ENCODE peak calls at places on chromosomes 1 and 21, in six cellular contexts. J is IMR-90, H is mesenchymal stem cell, P is neuronal stem cell, L is H9, X is H1. Q is an unnamed sample.

GRCh38 chr1:246301553-246302250 is 205.4 kb downstream of the SMYD3 start:
- DNase-seq in J (no peak), H (no peak), P (no peak), L (no peak), X (no peak), Q (no peak)

GRCh38 chr1:65949230-65949626 is 156.5 kb downstream of the PDE4B start:
- DNase-seq in J (no peak), H (peak), P (no peak), L (no peak), X (no peak), Q (no peak)

GRCh38 chr1:42950146-42950480 is 8.6 kb downstream of the SLC2A1 start:
- DNase-seq in J (peak), H (no peak), P (no peak), L (no peak), X (no peak), Q (no peak)

GRCh38 chr1:47767741-47768100 is 229.5 kb downstream of the TRABD2B start:
- DNase-seq in J (no peak), H (no peak), P (no peak), L (no peak), X (no peak), Q (no peak)

GRCh38 chr1:21262282-21263051 is 27.8 kb downstream of the ECE1 start:
- DNase-seq in J (peak), H (peak), P (no peak), L (peak), X (no peak), Q (peak)

GRCh38 chr1:53398091-53398490 is 61.1 kb upstream of the DMRTB1 start:
- DNase-seq in J (peak), H (peak), P (no peak), L (peak), X (no peak), Q (no peak)

GRCh38 chr1:118987431-118988185 is 535 bp downstream of the TBX15 start:
- DNase-seq in J (no peak), H (peak), P (no peak), L (peak), X (peak), Q (no peak)

GRCh38 chr1:205580140-205580922 is 51.5 kb downstream of the ELK4 start:
- DNase-seq in J (no peak), H (no peak), P (no peak), L (peak), X (no peak), Q (no peak)

GRCh38 chr1:204791453-204792366 is 79.0 kb upstream of the NFASC start:
- DNase-seq in J (peak), H (peak), P (peak), L (peak), X (peak), Q (peak)

GRCh38 chr1:29478879-29479278 is 242.6 kb downstream of the PTPRU start:
- DNase-seq in J (no peak), H (no peak), P (peak), L (no peak), X (no peak), Q (no peak)

GRCh38 chr1:27489973-27490741 is at the start of gene WASF2:
- DNase-seq in J (peak), H (peak), P (peak), L (peak), X (peak), Q (peak)
- H4K8ac ChIP-seq in J (peak), H (peak), P (no peak), L (no peak), X (peak), Q (peak)

DNA sequence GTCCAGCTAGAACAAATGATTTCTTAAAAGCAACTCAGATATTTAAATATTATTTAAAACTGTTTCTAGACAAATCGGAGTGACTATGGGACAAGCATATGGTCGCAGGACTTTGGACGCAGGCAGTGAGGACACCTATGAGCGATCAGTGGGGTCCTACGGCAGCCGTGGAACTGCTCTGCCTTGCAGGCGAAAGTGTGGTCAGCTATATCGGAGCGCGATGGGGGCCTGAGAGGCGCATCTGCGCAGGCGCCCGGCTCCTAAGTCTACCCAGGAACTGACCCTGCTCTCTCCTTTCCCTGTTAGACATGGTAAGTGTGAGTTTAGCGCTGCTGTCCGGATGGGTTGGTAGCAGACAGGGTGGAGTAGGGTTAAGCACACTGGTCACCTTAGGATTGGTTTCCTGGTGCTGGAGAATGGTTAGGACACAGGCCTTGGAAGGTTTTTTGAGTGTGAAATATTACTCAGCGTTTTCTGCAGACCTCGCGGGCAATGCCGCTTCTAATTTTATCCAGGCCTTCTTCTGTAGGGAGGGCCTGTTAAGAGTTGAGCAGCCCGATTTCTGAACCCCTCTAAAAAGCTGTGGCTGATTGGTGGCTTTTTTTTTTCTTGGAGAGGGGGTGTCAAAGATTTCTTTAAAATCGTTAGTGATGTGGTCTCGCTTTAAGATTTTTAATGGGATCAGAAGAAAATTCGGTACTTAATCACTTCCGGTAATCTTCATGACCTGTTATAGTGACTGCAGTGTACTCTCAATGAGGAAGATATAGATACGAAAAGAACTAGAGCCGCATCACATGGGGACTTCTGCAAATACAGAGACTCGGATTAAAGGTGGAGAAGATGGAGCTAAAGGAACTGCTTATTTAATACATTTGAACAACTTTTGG is at the start of gene RABGGTB:
- DNase-seq in J (peak), H (peak), P (peak), L (peak), X (peak), Q (peak)
- H4K8ac ChIP-seq in J (peak), H (peak), P (no peak), L (no peak), X (no peak), Q (peak)

GRCh38 chr1:35073265-35073811 is 5.8 kb upstream of the ZMYM1 start:
- DNase-seq in J (no peak), H (no peak), P (no peak), L (no peak), X (no peak), Q (no peak)

GRCh38 chr1:35080171-35080854 is 1.1 kb downstream of the ZMYM1 start:
- DNase-seq in J (no peak), H (peak), P (no peak), L (no peak), X (no peak), Q (no peak)

GRCh38 chr1:35079003-35079930 is at the start of gene ZMYM1:
- DNase-seq in J (peak), H (peak), P (peak), L (peak), X (peak), Q (peak)
- H4K8ac ChIP-seq in J (peak), H (peak), P (no peak), L (no peak), X (peak), Q (peak)

GRCh38 chr1:161378014-161378413 is 10.3 kb upstream of the CFAP126 start:
- DNase-seq in J (no peak), H (no peak), P (no peak), L (no peak), X (no peak), Q (no peak)

GRCh38 chr1:161373442-161373841 is 5.8 kb upstream of the CFAP126 start:
- DNase-seq in J (no peak), H (no peak), P (no peak), L (no peak), X (no peak), Q (no peak)

GRCh38 chr1:161379071-161379470 is 11.4 kb upstream of the CFAP126 start:
- DNase-seq in J (peak), H (no peak), P (no peak), L (peak), X (no peak), Q (peak)

GRCh38 chr1:161374373-161374772 is 6.7 kb upstream of the CFAP126 start:
- DNase-seq in J (no peak), H (peak), P (no peak), L (no peak), X (no peak), Q (no peak)
- H4K8ac ChIP-seq in J (no peak), H (no peak), P (no peak), L (no peak), X (no peak), Q (no peak)

GRCh38 chr21:43731476-43731875 is 12.5 kb downstream of the PDXK start:
- DNase-seq in J (no peak), H (no peak), P (no peak), L (no peak), X (no peak), Q (peak)

GRCh38 chr21:43731891-43732711 is 13.2 kb downstream of the PDXK start:
- DNase-seq in J (no peak), H (no peak), P (no peak), L (no peak), X (no peak), Q (peak)

GRCh38 chr21:43726686-43727570 is 8.0 kb downstream of the PDXK start:
- DNase-seq in J (no peak), H (no peak), P (no peak), L (no peak), X (no peak), Q (no peak)

GRCh38 chr21:43727571-43728466 is 8.9 kb downstream of the PDXK start:
- DNase-seq in J (peak), H (peak), P (no peak), L (peak), X (no peak), Q (peak)

DNA sequence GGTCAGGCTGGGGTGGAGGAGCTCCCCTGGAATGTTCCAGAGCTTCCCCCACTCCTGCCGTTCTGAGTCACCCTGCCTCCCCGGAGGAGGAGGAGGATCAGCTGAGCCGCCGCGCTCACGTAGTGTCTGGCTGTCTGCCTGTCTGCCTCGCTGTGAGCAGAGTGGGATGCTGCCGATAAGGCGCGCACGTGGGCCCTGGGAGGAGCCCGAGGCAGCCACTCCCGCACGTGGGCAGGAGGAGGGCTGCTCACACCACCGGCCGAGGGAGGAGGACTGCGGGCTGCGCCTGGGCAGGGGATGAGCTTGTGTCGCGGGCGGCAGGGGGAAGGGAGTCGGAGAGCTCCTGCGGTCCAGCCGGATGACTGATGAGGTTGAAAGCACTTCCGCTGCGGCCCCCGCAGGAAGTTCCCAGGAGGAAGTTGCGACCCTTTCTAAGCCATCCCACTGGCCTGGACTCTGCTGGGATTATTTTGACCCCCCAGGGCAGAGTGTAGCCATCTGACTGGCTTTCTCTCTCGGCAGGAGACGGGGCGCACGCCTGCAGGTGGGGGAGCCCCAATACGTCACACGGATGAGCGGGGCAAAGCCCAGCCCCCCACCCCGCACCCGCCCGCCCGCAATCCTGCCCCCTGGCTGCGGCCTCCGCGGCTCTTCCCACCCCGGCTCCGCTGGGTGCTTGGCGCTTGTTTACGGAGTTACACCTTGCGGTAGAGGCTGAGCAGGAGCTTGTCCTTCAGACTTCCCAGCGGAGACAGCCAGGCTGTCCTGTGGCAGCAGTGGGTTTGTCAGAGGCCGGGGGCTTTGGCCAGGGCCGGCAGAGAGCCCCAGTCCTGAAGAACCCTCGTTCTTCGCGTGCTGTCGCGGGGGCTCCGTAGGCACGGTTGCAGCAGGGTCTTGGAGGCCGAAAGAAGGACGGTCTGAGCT is 9.8 kb downstream of the PDXK start:
- DNase-seq in J (peak), H (peak), P (peak), L (peak), X (peak), Q (peak)
- H4K8ac ChIP-seq in J (peak), H (peak), P (peak), L (no peak), X (peak), Q (peak)

GRCh38 chr1:25905680-25906643 is at the start of gene STMN1:
- DNase-seq in J (peak), H (peak), P (peak), L (peak), X (peak), Q (peak)
- H4K8ac ChIP-seq in J (peak), H (peak), P (peak), L (no peak), X (peak), Q (peak)

GRCh38 chr1:31714442-31715096 is 10.8 kb upstream of the COL16A1 start:
- DNase-seq in J (peak), H (peak), P (peak), L (peak), X (peak), Q (peak)
- H4K8ac ChIP-seq in J (peak), H (peak), P (no peak), L (no peak), X (peak), Q (peak)

DNA sequence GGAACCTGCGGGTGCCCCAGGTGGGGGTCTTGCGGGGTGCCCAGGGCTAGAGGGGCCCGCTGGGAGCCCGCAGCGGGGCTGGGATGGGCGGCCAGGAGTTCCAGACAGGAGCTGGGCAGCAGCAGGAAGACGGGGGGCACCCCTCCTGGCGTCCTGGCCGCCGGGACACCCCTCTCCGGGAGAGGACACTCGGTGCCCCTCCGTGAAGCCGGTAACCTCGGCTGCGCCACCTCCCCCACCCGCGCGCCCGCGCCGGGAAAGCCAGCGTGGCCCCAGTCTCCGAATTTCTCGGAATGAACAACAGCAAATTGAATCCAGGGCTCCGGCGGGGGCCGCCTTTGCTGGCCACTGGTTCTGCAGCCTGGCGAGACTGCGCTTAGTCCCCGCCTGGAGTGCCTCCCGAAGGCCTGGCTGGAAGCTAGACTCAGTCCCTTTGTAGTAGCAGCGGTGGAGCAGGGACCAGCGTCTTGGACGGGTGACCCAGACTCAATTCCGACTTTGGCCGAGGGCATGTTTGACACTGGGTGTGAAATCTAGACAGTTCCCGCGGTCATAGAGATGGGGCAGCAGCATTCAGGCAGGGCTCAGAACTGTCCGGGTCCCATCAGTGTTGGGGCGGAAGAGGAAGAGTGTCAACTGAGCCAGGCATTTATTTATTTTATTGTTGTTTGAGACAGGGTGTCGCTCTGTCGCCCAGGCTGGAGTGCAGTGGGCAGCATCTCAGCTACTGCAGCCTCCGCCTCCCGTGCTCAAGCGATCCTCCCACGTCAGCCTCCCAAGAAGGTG is 766 bp downstream of the IFNGR2 start:
- DNase-seq in J (peak), H (peak), P (peak), L (peak), X (peak), Q (peak)
- H4K8ac ChIP-seq in J (peak), H (peak), P (no peak), L (no peak), X (peak), Q (peak)

Q was measured in trophoblast cell.